ENCODE peak calls at places on chromosome 14, in five cellular contexts. One of them, this sample, is unnamed.

GRCh38 chr14:73258845-73259611 is 21.7 kb downstream of the PAPLN start:
- DNase-seq in stimulated activated CD8-positive, alpha-beta memory T cell treated with anti-CD3 and anti-CD28 coated beads, Interleukin-15, amount 100 ng/mL, for 1 hour: no peak
- DNase-seq in substantia nigra: no peak
- DNase-seq in fibroblast of gingiva: no peak
- DNase-seq in brain microvascular endothelial cell: no peak
- DNase-seq in this sample: no peak

GRCh38 chr14:87866116-87866515 is 126.9 kb downstream of the GALC start:
- DNase-seq in stimulated activated CD8-positive, alpha-beta memory T cell treated with anti-CD3 and anti-CD28 coated beads, Interleukin-15, amount 100 ng/mL, for 1 hour: no peak
- DNase-seq in substantia nigra: no peak
- DNase-seq in fibroblast of gingiva: no peak
- DNase-seq in brain microvascular endothelial cell: no peak
- DNase-seq in this sample: no peak

GRCh38 chr14:40417777-40418401 is 985.7 kb upstream of the FBXO33 start:
- DNase-seq in stimulated activated CD8-positive, alpha-beta memory T cell treated with anti-CD3 and anti-CD28 coated beads, Interleukin-15, amount 100 ng/mL, for 1 hour: no peak
- DNase-seq in substantia nigra: peak; percentile 22
- DNase-seq in fibroblast of gingiva: no peak
- DNase-seq in brain microvascular endothelial cell: no peak
- DNase-seq in this sample: peak; percentile 4

GRCh38 chr14:99924379-99924778 is 131.2 kb downstream of the EML1 start:
- DNase-seq in stimulated activated CD8-positive, alpha-beta memory T cell treated with anti-CD3 and anti-CD28 coated beads, Interleukin-15, amount 100 ng/mL, for 1 hour: no peak
- DNase-seq in substantia nigra: no peak
- DNase-seq in fibroblast of gingiva: no peak
- DNase-seq in brain microvascular endothelial cell: no peak
- DNase-seq in this sample: no peak

GRCh38 chr14:35351497-35351896 is 53.1 kb downstream of the NFKBIA start:
- DNase-seq in stimulated activated CD8-positive, alpha-beta memory T cell treated with anti-CD3 and anti-CD28 coated beads, Interleukin-15, amount 100 ng/mL, for 1 hour: no peak
- DNase-seq in substantia nigra: no peak
- DNase-seq in fibroblast of gingiva: no peak
- DNase-seq in brain microvascular endothelial cell: no peak
- DNase-seq in this sample: no peak

GRCh38 chr14:77593501-77593911 is 22.9 kb downstream of the SPTLC2 start:
- DNase-seq in stimulated activated CD8-positive, alpha-beta memory T cell treated with anti-CD3 and anti-CD28 coated beads, Interleukin-15, amount 100 ng/mL, for 1 hour: no peak
- DNase-seq in substantia nigra: no peak
- DNase-seq in fibroblast of gingiva: peak; percentile 31
- DNase-seq in brain microvascular endothelial cell: no peak
- DNase-seq in this sample: peak; percentile 49

GRCh38 chr14:63899953-63900352 is 47.1 kb downstream of the SYNE2 start:
- DNase-seq in stimulated activated CD8-positive, alpha-beta memory T cell treated with anti-CD3 and anti-CD28 coated beads, Interleukin-15, amount 100 ng/mL, for 1 hour: no peak
- DNase-seq in substantia nigra: no peak
- DNase-seq in fibroblast of gingiva: no peak
- DNase-seq in brain microvascular endothelial cell: no peak
- DNase-seq in this sample: no peak

GRCh38 chr14:96710060-96710636 is 87.0 kb upstream of the VRK1 start:
- DNase-seq in stimulated activated CD8-positive, alpha-beta memory T cell treated with anti-CD3 and anti-CD28 coated beads, Interleukin-15, amount 100 ng/mL, for 1 hour: no peak
- DNase-seq in substantia nigra: no peak
- DNase-seq in fibroblast of gingiva: no peak
- DNase-seq in brain microvascular endothelial cell: no peak
- DNase-seq in this sample: no peak

GRCh38 chr14:65131176-65131765 is 29.0 kb upstream of the MAX start:
- DNase-seq in stimulated activated CD8-positive, alpha-beta memory T cell treated with anti-CD3 and anti-CD28 coated beads, Interleukin-15, amount 100 ng/mL, for 1 hour: no peak
- DNase-seq in substantia nigra: no peak
- DNase-seq in fibroblast of gingiva: no peak
- DNase-seq in brain microvascular endothelial cell: peak; percentile 27
- DNase-seq in this sample: peak; percentile 6

GRCh38 chr14:55277972-55278740 is 6.9 kb downstream of the FBXO34 start:
- DNase-seq in stimulated activated CD8-positive, alpha-beta memory T cell treated with anti-CD3 and anti-CD28 coated beads, Interleukin-15, amount 100 ng/mL, for 1 hour: no peak
- DNase-seq in substantia nigra: no peak
- DNase-seq in fibroblast of gingiva: no peak
- DNase-seq in brain microvascular endothelial cell: no peak
- DNase-seq in this sample: no peak

GRCh38 chr14:81296263-81296923 is 75.6 kb upstream of the GTF2A1 start:
- DNase-seq in stimulated activated CD8-positive, alpha-beta memory T cell treated with anti-CD3 and anti-CD28 coated beads, Interleukin-15, amount 100 ng/mL, for 1 hour: no peak
- DNase-seq in substantia nigra: no peak
- DNase-seq in fibroblast of gingiva: no peak
- DNase-seq in brain microvascular endothelial cell: no peak
- DNase-seq in this sample: no peak

GRCh38 chr14:105475269-105475915 is 771 bp downstream of the CRIP2 start:
- DNase-seq in stimulated activated CD8-positive, alpha-beta memory T cell treated with anti-CD3 and anti-CD28 coated beads, Interleukin-15, amount 100 ng/mL, for 1 hour: no peak
- DNase-seq in substantia nigra: no peak
- DNase-seq in fibroblast of gingiva: no peak
- DNase-seq in brain microvascular endothelial cell: no peak
- DNase-seq in this sample: peak; percentile 60

GRCh38 chr14:101495284-101495683 is 66.0 kb upstream of the DIO3 start:
- DNase-seq in stimulated activated CD8-positive, alpha-beta memory T cell treated with anti-CD3 and anti-CD28 coated beads, Interleukin-15, amount 100 ng/mL, for 1 hour: no peak
- DNase-seq in substantia nigra: no peak
- DNase-seq in fibroblast of gingiva: no peak
- DNase-seq in brain microvascular endothelial cell: no peak
- DNase-seq in this sample: no peak

GRCh38 chr14:31037709-31038221 is 11.6 kb upstream of the STRN3 start:
- DNase-seq in stimulated activated CD8-positive, alpha-beta memory T cell treated with anti-CD3 and anti-CD28 coated beads, Interleukin-15, amount 100 ng/mL, for 1 hour: no peak
- DNase-seq in substantia nigra: no peak
- DNase-seq in fibroblast of gingiva: no peak
- DNase-seq in brain microvascular endothelial cell: no peak
- DNase-seq in this sample: no peak

GRCh38 chr14:52683985-52684520 is 11.3 kb downstream of the ERO1A start:
- DNase-seq in stimulated activated CD8-positive, alpha-beta memory T cell treated with anti-CD3 and anti-CD28 coated beads, Interleukin-15, amount 100 ng/mL, for 1 hour: no peak
- DNase-seq in substantia nigra: no peak
- DNase-seq in fibroblast of gingiva: no peak
- DNase-seq in brain microvascular endothelial cell: no peak
- DNase-seq in this sample: peak; percentile 30

GRCh38 chr14:94045563-94046345 is 19.6 kb downstream of the OTUB2 start:
- DNase-seq in stimulated activated CD8-positive, alpha-beta memory T cell treated with anti-CD3 and anti-CD28 coated beads, Interleukin-15, amount 100 ng/mL, for 1 hour: no peak
- DNase-seq in substantia nigra: no peak
- DNase-seq in fibroblast of gingiva: no peak
- DNase-seq in brain microvascular endothelial cell: no peak
- DNase-seq in this sample: no peak

GRCh38 chr14:92726135-92726932 is 22.1 kb downstream of the LGMN start:
- DNase-seq in stimulated activated CD8-positive, alpha-beta memory T cell treated with anti-CD3 and anti-CD28 coated beads, Interleukin-15, amount 100 ng/mL, for 1 hour: no peak
- DNase-seq in substantia nigra: no peak
- DNase-seq in fibroblast of gingiva: peak; percentile 86
- DNase-seq in brain microvascular endothelial cell: peak; percentile 95
- DNase-seq in this sample: peak; percentile 90

GRCh38 chr14:61695695-61696527 is 598 bp downstream of the HIF1A start:
- DNase-seq in stimulated activated CD8-positive, alpha-beta memory T cell treated with anti-CD3 and anti-CD28 coated beads, Interleukin-15, amount 100 ng/mL, for 1 hour: peak; percentile 11
- DNase-seq in substantia nigra: peak; percentile 63
- DNase-seq in fibroblast of gingiva: peak; percentile 43
- DNase-seq in brain microvascular endothelial cell: peak; percentile 57
- DNase-seq in this sample: peak; percentile 59

GRCh38 chr14:51552275-51552674 is 99.4 kb upstream of the FRMD6 start:
- DNase-seq in stimulated activated CD8-positive, alpha-beta memory T cell treated with anti-CD3 and anti-CD28 coated beads, Interleukin-15, amount 100 ng/mL, for 1 hour: no peak
- DNase-seq in substantia nigra: no peak
- DNase-seq in fibroblast of gingiva: no peak
- DNase-seq in brain microvascular endothelial cell: no peak
- DNase-seq in this sample: no peak

GRCh38 chr14:45686771-45687170 is 433.8 kb upstream of the MIS18BP1 start:
- DNase-seq in stimulated activated CD8-positive, alpha-beta memory T cell treated with anti-CD3 and anti-CD28 coated beads, Interleukin-15, amount 100 ng/mL, for 1 hour: no peak
- DNase-seq in substantia nigra: no peak
- DNase-seq in fibroblast of gingiva: no peak
- DNase-seq in brain microvascular endothelial cell: no peak
- DNase-seq in this sample: peak; percentile 35

GRCh38 chr14:54776361-54777001 is 126.1 kb downstream of the GCH1 start:
- DNase-seq in stimulated activated CD8-positive, alpha-beta memory T cell treated with anti-CD3 and anti-CD28 coated beads, Interleukin-15, amount 100 ng/mL, for 1 hour: no peak
- DNase-seq in substantia nigra: peak; percentile 18
- DNase-seq in fibroblast of gingiva: peak; percentile 54
- DNase-seq in brain microvascular endothelial cell: peak; percentile 81
- DNase-seq in this sample: peak; percentile 92

GRCh38 chr14:93042968-93043940 is 72.5 kb downstream of the ITPK1 start:
- DNase-seq in stimulated activated CD8-positive, alpha-beta memory T cell treated with anti-CD3 and anti-CD28 coated beads, Interleukin-15, amount 100 ng/mL, for 1 hour: no peak
- DNase-seq in substantia nigra: no peak
- DNase-seq in fibroblast of gingiva: peak; percentile 80
- DNase-seq in brain microvascular endothelial cell: peak; percentile 87
- DNase-seq in this sample: peak; percentile 39

GRCh38 chr14:75453817-75454434 is 26.1 kb downstream of the JDP2 start:
- DNase-seq in stimulated activated CD8-positive, alpha-beta memory T cell treated with anti-CD3 and anti-CD28 coated beads, Interleukin-15, amount 100 ng/mL, for 1 hour: no peak
- DNase-seq in substantia nigra: no peak
- DNase-seq in fibroblast of gingiva: no peak
- DNase-seq in brain microvascular endothelial cell: no peak
- DNase-seq in this sample: no peak

GRCh38 chr14:64478634-64479250 is 13.4 kb downstream of the AKAP5 start:
- DNase-seq in stimulated activated CD8-positive, alpha-beta memory T cell treated with anti-CD3 and anti-CD28 coated beads, Interleukin-15, amount 100 ng/mL, for 1 hour: no peak
- DNase-seq in substantia nigra: no peak
- DNase-seq in fibroblast of gingiva: no peak
- DNase-seq in brain microvascular endothelial cell: peak; percentile 9
- DNase-seq in this sample: peak; percentile 52

GRCh38 chr14:104895786-104896642 is 28.7 kb upstream of the PLD4 start:
- DNase-seq in stimulated activated CD8-positive, alpha-beta memory T cell treated with anti-CD3 and anti-CD28 coated beads, Interleukin-15, amount 100 ng/mL, for 1 hour: no peak
- DNase-seq in substantia nigra: no peak
- DNase-seq in fibroblast of gingiva: no peak
- DNase-seq in brain microvascular endothelial cell: no peak
- DNase-seq in this sample: no peak

GRCh38 chr14:35352274-35353233 is 52.0 kb downstream of the NFKBIA start:
- DNase-seq in stimulated activated CD8-positive, alpha-beta memory T cell treated with anti-CD3 and anti-CD28 coated beads, Interleukin-15, amount 100 ng/mL, for 1 hour: no peak
- DNase-seq in substantia nigra: no peak
- DNase-seq in fibroblast of gingiva: no peak
- DNase-seq in brain microvascular endothelial cell: no peak
- DNase-seq in this sample: no peak

GRCh38 chr14:65750906-65751305 is 338.4 kb downstream of the FUT8 start:
- DNase-seq in stimulated activated CD8-positive, alpha-beta memory T cell treated with anti-CD3 and anti-CD28 coated beads, Interleukin-15, amount 100 ng/mL, for 1 hour: no peak
- DNase-seq in substantia nigra: no peak
- DNase-seq in fibroblast of gingiva: no peak
- DNase-seq in brain microvascular endothelial cell: no peak
- DNase-seq in this sample: no peak

GRCh38 chr14:100531591-100532121 is 55.6 kb downstream of the BEGAIN start:
- DNase-seq in stimulated activated CD8-positive, alpha-beta memory T cell treated with anti-CD3 and anti-CD28 coated beads, Interleukin-15, amount 100 ng/mL, for 1 hour: no peak
- DNase-seq in substantia nigra: no peak
- DNase-seq in fibroblast of gingiva: no peak
- DNase-seq in brain microvascular endothelial cell: no peak
- DNase-seq in this sample: no peak

GRCh38 chr14:44564908-44565307 is 57.8 kb upstream of the FSCB start:
- DNase-seq in stimulated activated CD8-positive, alpha-beta memory T cell treated with anti-CD3 and anti-CD28 coated beads, Interleukin-15, amount 100 ng/mL, for 1 hour: no peak
- DNase-seq in substantia nigra: no peak
- DNase-seq in fibroblast of gingiva: peak; percentile 22
- DNase-seq in brain microvascular endothelial cell: no peak
- DNase-seq in this sample: peak; percentile 10

GRCh38 chr14:24851837-24852236 is 198.1 kb downstream of the STXBP6 start:
- DNase-seq in stimulated activated CD8-positive, alpha-beta memory T cell treated with anti-CD3 and anti-CD28 coated beads, Interleukin-15, amount 100 ng/mL, for 1 hour: no peak
- DNase-seq in substantia nigra: no peak
- DNase-seq in fibroblast of gingiva: no peak
- DNase-seq in brain microvascular endothelial cell: no peak
- DNase-seq in this sample: peak; percentile 34

GRCh38 chr14:60722163-60722835 is 1.9 kb downstream of the SIX4 start:
- DNase-seq in stimulated activated CD8-positive, alpha-beta memory T cell treated with anti-CD3 and anti-CD28 coated beads, Interleukin-15, amount 100 ng/mL, for 1 hour: no peak
- DNase-seq in substantia nigra: no peak
- DNase-seq in fibroblast of gingiva: peak; percentile 54
- DNase-seq in brain microvascular endothelial cell: peak; percentile 48
- DNase-seq in this sample: peak; percentile 77

GRCh38 chr14:70011098-70011497 is 131.9 kb downstream of the SMOC1 start:
- DNase-seq in stimulated activated CD8-positive, alpha-beta memory T cell treated with anti-CD3 and anti-CD28 coated beads, Interleukin-15, amount 100 ng/mL, for 1 hour: no peak
- DNase-seq in substantia nigra: no peak
- DNase-seq in fibroblast of gingiva: no peak
- DNase-seq in brain microvascular endothelial cell: no peak
- DNase-seq in this sample: no peak

GRCh38 chr14:105212541-105213305 is 31.6 kb upstream of the NUDT14 start:
- DNase-seq in stimulated activated CD8-positive, alpha-beta memory T cell treated with anti-CD3 and anti-CD28 coated beads, Interleukin-15, amount 100 ng/mL, for 1 hour: no peak
- DNase-seq in substantia nigra: no peak
- DNase-seq in fibroblast of gingiva: no peak
- DNase-seq in brain microvascular endothelial cell: no peak
- DNase-seq in this sample: no peak

GRCh38 chr14:34425095-34425851 is 36.8 kb downstream of the SPTSSA start:
- DNase-seq in stimulated activated CD8-positive, alpha-beta memory T cell treated with anti-CD3 and anti-CD28 coated beads, Interleukin-15, amount 100 ng/mL, for 1 hour: no peak
- DNase-seq in substantia nigra: no peak
- DNase-seq in fibroblast of gingiva: no peak
- DNase-seq in brain microvascular endothelial cell: no peak
- DNase-seq in this sample: no peak

GRCh38 chr14:31977001-31977556 is 100.0 kb upstream of the ARHGAP5 start:
- DNase-seq in stimulated activated CD8-positive, alpha-beta memory T cell treated with anti-CD3 and anti-CD28 coated beads, Interleukin-15, amount 100 ng/mL, for 1 hour: no peak
- DNase-seq in substantia nigra: no peak
- DNase-seq in fibroblast of gingiva: no peak
- DNase-seq in brain microvascular endothelial cell: no peak
- DNase-seq in this sample: no peak

GRCh38 chr14:96081767-96082400 is 42.7 kb downstream of the C14orf132 start:
- DNase-seq in stimulated activated CD8-positive, alpha-beta memory T cell treated with anti-CD3 and anti-CD28 coated beads, Interleukin-15, amount 100 ng/mL, for 1 hour: no peak
- DNase-seq in substantia nigra: no peak
- DNase-seq in fibroblast of gingiva: no peak
- DNase-seq in brain microvascular endothelial cell: no peak
- DNase-seq in this sample: no peak

GRCh38 chr14:96001866-96002510 is 37.2 kb upstream of the C14orf132 start:
- DNase-seq in stimulated activated CD8-positive, alpha-beta memory T cell treated with anti-CD3 and anti-CD28 coated beads, Interleukin-15, amount 100 ng/mL, for 1 hour: no peak
- DNase-seq in substantia nigra: no peak
- DNase-seq in fibroblast of gingiva: peak; percentile 10
- DNase-seq in brain microvascular endothelial cell: no peak
- DNase-seq in this sample: peak; percentile 19

GRCh38 chr14:57182760-57183503 is 85.8 kb downstream of the EXOC5 start:
- DNase-seq in stimulated activated CD8-positive, alpha-beta memory T cell treated with anti-CD3 and anti-CD28 coated beads, Interleukin-15, amount 100 ng/mL, for 1 hour: no peak
- DNase-seq in substantia nigra: no peak
- DNase-seq in fibroblast of gingiva: peak; percentile 45
- DNase-seq in brain microvascular endothelial cell: no peak
- DNase-seq in this sample: peak; percentile 10

GRCh38 chr14:105400016-105400415 is 1.7 kb downstream of the TEX22 start:
- DNase-seq in stimulated activated CD8-positive, alpha-beta memory T cell treated with anti-CD3 and anti-CD28 coated beads, Interleukin-15, amount 100 ng/mL, for 1 hour: no peak
- DNase-seq in substantia nigra: no peak
- DNase-seq in fibroblast of gingiva: no peak
- DNase-seq in brain microvascular endothelial cell: no peak
- DNase-seq in this sample: no peak

This sample was measured in fibroblast of lung.